ENCODE peak calls at places on chromosomes 7 and 10, in ten cellular contexts. K is AG08396; M is NCI-H526; B is activated naive CD4-positive, alpha-beta T cell treated with anti-CD3 and anti-CD28 coated beads for 36 hours; L is posterior cingulate gyrus; R is astrocyte of the spinal cord; S is activated T-cell treated with anti-CD3 and anti-CD28 coated beads for 48 hours; U is T-helper 1 cell; G is AG09319; W is foreskin fibroblast. T is an unnamed sample.

GRCh38 chr7:92797284-92797683 is 39.1 kb downstream of the CDK6 start:
- DNase-seq in K (no peak), M (no peak), B (no peak), L (no peak), R (peak), S (no peak), U (no peak), G (no peak), W (no peak), T (no peak)

GRCh38 chr10:12194752-12195271 is 879 bp downstream of the NUDT5 start:
- DNase-seq in K (no peak), M (no peak), B (peak), L (no peak), R (no peak), S (no peak), U (no peak), G (no peak), W (peak), T (peak)

GRCh38 chr7:146096994-146097393 is 19.6 kb upstream of the CNTNAP2 start:
- DNase-seq in K (no peak), M (no peak), B (no peak), L (no peak), R (no peak), S (no peak), U (no peak), G (no peak), W (no peak), T (no peak)

GRCh38 chr7:2033586-2034135 is 199.1 kb downstream of the MAD1L1 start:
- DNase-seq in K (no peak), M (no peak), B (no peak), L (no peak), R (no peak), S (no peak), U (no peak), G (no peak), W (no peak), T (peak)

GRCh38 chr7:143395187-143396149 is 13.2 kb downstream of the EPHA1 start:
- DNase-seq in K (no peak), M (no peak), B (no peak), L (no peak), R (no peak), S (no peak), U (no peak), G (no peak), W (no peak), T (no peak)

GRCh38 chr7:64959072-64959747 is 31.6 kb downstream of the ZNF117 start:
- DNase-seq in K (no peak), M (no peak), B (no peak), L (no peak), R (no peak), S (no peak), U (no peak), G (no peak), W (no peak), T (no peak)

GRCh38 chr10:129756912-129757861 is 206.9 kb downstream of the EBF3 start:
- DNase-seq in K (no peak), M (no peak), B (peak), L (no peak), R (no peak), S (no peak), U (no peak), G (no peak), W (no peak), T (peak)

GRCh38 chr7:130695840-130696239 is 9.5 kb upstream of the TSGA13 start:
- DNase-seq in K (peak), M (peak), B (no peak), L (no peak), R (peak), S (no peak), U (no peak), G (peak), W (peak), T (no peak)

GRCh38 chr10:114714281-114714741 is 56.2 kb upstream of the ABLIM1 start:
- DNase-seq in K (peak), M (peak), B (no peak), L (no peak), R (peak), S (no peak), U (no peak), G (peak), W (peak), T (no peak)

GRCh38 chr7:81604075-81604807 is 165.6 kb downstream of the HGF start:
- DNase-seq in K (peak), M (no peak), B (no peak), L (no peak), R (peak), S (no peak), U (no peak), G (no peak), W (no peak), T (no peak)

GRCh38 chr7:105664816-105665525 is 83.7 kb upstream of the EFCAB10 start:
- DNase-seq in K (no peak), M (no peak), B (no peak), L (no peak), R (peak), S (no peak), U (no peak), G (no peak), W (no peak), T (no peak)

GRCh38 chr10:488933-489215 is 200.6 kb downstream of the DIP2C start:
- DNase-seq in K (no peak), M (no peak), B (no peak), L (no peak), R (no peak), S (no peak), U (no peak), G (no peak), W (no peak), T (no peak)

GRCh38 chr7:159105845-159106614 is 38.6 kb downstream of the VIPR2 start:
- DNase-seq in K (no peak), M (no peak), B (no peak), L (no peak), R (no peak), S (no peak), U (no peak), G (no peak), W (no peak), T (no peak)

GRCh38 chr10:33214174-33214573 is 120.3 kb downstream of the NRP1 start:
- DNase-seq in K (no peak), M (no peak), B (peak), L (no peak), R (no peak), S (no peak), U (no peak), G (no peak), W (no peak), T (no peak)

GRCh38 chr10:11773777-11774441 is 31.7 kb downstream of the ECHDC3 start:
- DNase-seq in K (no peak), M (no peak), B (no peak), L (no peak), R (no peak), S (no peak), U (no peak), G (no peak), W (no peak), T (no peak)

GRCh38 chr10:103868200-103868599 is 12.8 kb upstream of the SH3PXD2A start:
- DNase-seq in K (no peak), M (no peak), B (no peak), L (no peak), R (no peak), S (no peak), U (no peak), G (no peak), W (no peak), T (no peak)

GRCh38 chr10:99784025-99784730 is 1.7 kb downstream of the ABCC2 start:
- DNase-seq in K (peak), M (no peak), B (no peak), L (no peak), R (peak), S (no peak), U (no peak), G (peak), W (peak), T (peak)

GRCh38 chr7:1368682-1369571 is 90.3 kb downstream of the MICALL2 start:
- DNase-seq in K (peak), M (peak), B (peak), L (no peak), R (no peak), S (peak), U (no peak), G (no peak), W (no peak), T (no peak)

T was measured in lower leg skin.